ENCODE peak calls at places on chromosome 11, in nine cellular contexts. F, H, J, P, C, I, A, Y and B are unnamed samples.

GRCh38 chr11:45062974-45063635 is 83.3 kb upstream of the PRDM11 start:
- DNase-seq in A (no peak), C (no peak), Y (no peak), J (no peak), I (no peak), H (no peak), P (no peak), F (no peak), B (no peak)

GRCh38 chr11:75576445-75577049 is 14.5 kb downstream of the SERPINH1 start:
- DNase-seq in Y (no peak), A (no peak), J (peak), F (no peak), H (peak), P (no peak), C (peak), I (no peak), B (peak)

GRCh38 chr11:67436459-67437081 is 912 bp downstream of the PTPRCAP start:
- DNase-seq in J (no peak), P (peak), C (no peak), H (no peak), A (peak), Y (no peak), I (no peak), F (peak), B (peak)

GRCh38 chr11:76605338-76606074 is 65.0 kb downstream of the LRRC32 start:
- DNase-seq in C (no peak), J (no peak), H (no peak), I (no peak), F (no peak), A (no peak), P (no peak), Y (no peak), B (no peak)

GRCh38 chr11:86370922-86371614 is 3.6 kb upstream of the CCDC81 start:
- DNase-seq in J (peak), F (no peak), H (no peak), P (peak), A (no peak), Y (no peak), I (no peak), C (peak), B (peak)

GRCh38 chr11:18522388-18522787 is 4.4 kb downstream of the TSG101 start:
- DNase-seq in J (no peak), A (no peak), C (no peak), P (peak), H (no peak), F (no peak), I (no peak), Y (no peak), B (no peak)

GRCh38 chr11:59555601-59556114 is 44.3 kb downstream of the OR4D9 start:
- DNase-seq in H (no peak), C (no peak), F (no peak), I (no peak), J (no peak), Y (no peak), P (no peak), A (no peak), B (no peak)

GRCh38 chr11:47466201-47466600 is 17.3 kb upstream of the RAPSN start:
- DNase-seq in H (no peak), J (no peak), F (no peak), I (no peak), C (no peak), Y (no peak), P (no peak), A (no peak), B (peak)

GRCh38 chr11:1336836-1337646 is 27.6 kb upstream of the TOLLIP start:
- DNase-seq in A (no peak), F (no peak), I (peak), H (no peak), Y (peak), J (no peak), C (no peak), P (no peak), B (peak)